ENCODE peak calls at places on chromosomes 11 and 22, in six cellular contexts. X, F, B, E, I and Y are unnamed samples.

GRCh38 chr22:20239951-20240773 is 28.0 kb downstream of the RTN4R start:
- DNase-seq in X (no peak), F (no peak), B (no peak), E (no peak), I (no peak), Y (no peak)

GRCh38 chr22:38631724-38632123 is 24.5 kb downstream of the FAM227A start:
- DNase-seq in X (no peak), F (no peak), B (no peak), E (no peak), I (no peak), Y (no peak)

GRCh38 chr11:63782749-63783148 is 14.2 kb upstream of the ZFTA start:
- DNase-seq in X (no peak), F (no peak), B (no peak), E (no peak), I (no peak), Y (no peak)

GRCh38 chr11:109957601-109958000 is 135.6 kb upstream of the ZC3H12C start:
- DNase-seq in X (no peak), F (no peak), B (no peak), E (no peak), I (no peak), Y (no peak)

GRCh38 chr11:17387280-17387679 is 1.2 kb downstream of the KCNJ11 start:
- DNase-seq in X (no peak), F (no peak), B (no peak), E (no peak), I (no peak), Y (no peak)

GRCh38 chr22:38172489-38173155 is 9.0 kb downstream of the PLA2G6 start:
- DNase-seq in X (no peak), F (peak), B (no peak), E (no peak), I (no peak), Y (peak)

GRCh38 chr11:44632466-44633123 is 67.1 kb downstream of the CD82 start:
- DNase-seq in X (no peak), F (peak), B (peak), E (no peak), I (no peak), Y (no peak)

GRCh38 chr11:46102843-46103242 is 18.4 kb downstream of the PHF21A start:
- DNase-seq in X (no peak), F (no peak), B (no peak), E (no peak), I (no peak), Y (no peak)

GRCh38 chr11:65867284-65868071 is 5.1 kb downstream of the EFEMP2 start:
- DNase-seq in X (no peak), F (no peak), B (peak), E (no peak), I (no peak), Y (no peak)

GRCh38 chr11:64675417-64676252 is 47.4 kb downstream of the NRXN2 start:
- DNase-seq in X (no peak), F (peak), B (no peak), E (no peak), I (no peak), Y (peak)

GRCh38 chr11:116606060-116606459 is 166.7 kb downstream of the BUD13 start:
- DNase-seq in X (no peak), F (no peak), B (no peak), E (no peak), I (no peak), Y (no peak)

GRCh38 chr11:4068962-4069361 is 25.6 kb upstream of the RRM1 start:
- DNase-seq in X (no peak), F (no peak), B (no peak), E (no peak), I (no peak), Y (no peak)

GRCh38 chr11:1515082-1516060 is 28.8 kb upstream of the MOB2 start:
- DNase-seq in X (peak), F (peak), B (peak), E (peak), I (peak), Y (no peak)

GRCh38 chr22:36828815-36829214 is 12.0 kb upstream of the PVALB start:
- DNase-seq in X (no peak), F (no peak), B (no peak), E (no peak), I (no peak), Y (no peak)